ENCODE peak calls at places on chromosomes 12 and 14, in four cellular contexts. One of them, this sample, is unnamed.

GRCh38 chr14:31937730-31938346 is 139.3 kb upstream of the ARHGAP5 start:
- DNase-seq in K562: peak; percentile 37
- DNase-seq in HepG2: peak; percentile 98
- DNase-seq in HCT116: peak; percentile 91
- DNase-seq in this sample: peak; percentile 89

GRCh38 chr12:102016472-102016871 is 45.3 kb downstream of the WASHC3 start:
- DNase-seq in HepG2: no peak
- DNase-seq in HCT116: no peak
- DNase-seq in K562: no peak
- DNase-seq in this sample: no peak

GRCh38 chr12:106290666-106291065 is 11.9 kb upstream of the TCP11L2 start:
- DNase-seq in HCT116: no peak
- DNase-seq in K562: no peak
- DNase-seq in HepG2: no peak
- DNase-seq in this sample: no peak

GRCh38 chr12:67630373-67631088 is 18.0 kb upstream of the DYRK2 start:
- DNase-seq in HepG2: peak; percentile 10
- DNase-seq in HCT116: no peak
- DNase-seq in K562: no peak
- DNase-seq in this sample: no peak

GRCh38 chr12:118746176-118746575 is 235.2 kb upstream of the SRRM4 start:
- DNase-seq in HCT116: no peak
- DNase-seq in K562: no peak
- DNase-seq in HepG2: no peak
- DNase-seq in this sample: no peak

GRCh38 chr14:67892466-67893120 is 73.0 kb downstream of the RAD51B start:
- DNase-seq in HepG2: no peak
- DNase-seq in HCT116: no peak
- DNase-seq in K562: no peak
- DNase-seq in this sample: no peak

GRCh38 chr12:67096533-67097318 is 172.4 kb upstream of the CAND1 start:
- DNase-seq in HepG2: no peak
- DNase-seq in K562: no peak
- DNase-seq in HCT116: no peak
- DNase-seq in this sample: no peak

GRCh38 chr14:29176876-29177275 is 410.3 kb downstream of the FOXG1 start:
- DNase-seq in HepG2: no peak
- DNase-seq in K562: no peak
- DNase-seq in HCT116: no peak
- DNase-seq in this sample: no peak

GRCh38 chr12:105920161-105920684 is 218.5 kb downstream of the NUAK1 start:
- DNase-seq in HCT116: no peak
- DNase-seq in K562: no peak
- DNase-seq in HepG2: no peak
- DNase-seq in this sample: no peak

GRCh38 chr14:90652626-90653025 is 163.6 kb downstream of the TTC7B start:
- DNase-seq in K562: no peak
- DNase-seq in HCT116: no peak
- DNase-seq in HepG2: no peak
- DNase-seq in this sample: no peak

GRCh38 chr12:78864483-78865296 is at the start of gene SYT1:
- DNase-seq in HCT116: no peak
- DNase-seq in K562: no peak
- DNase-seq in HepG2: no peak
- DNase-seq in this sample: no peak

GRCh38 chr14:21054123-21054767 is 3.4 kb upstream of the RNASE8 start:
- DNase-seq in K562: no peak
- DNase-seq in HCT116: no peak
- DNase-seq in HepG2: peak; percentile 99
- DNase-seq in this sample: no peak

GRCh38 chr12:53324113-53324778 is 2.8 kb upstream of the AAAS start:
- DNase-seq in HCT116: no peak
- DNase-seq in K562: no peak
- DNase-seq in HepG2: no peak
- DNase-seq in this sample: no peak

GRCh38 chr14:65588426-65589140 is 176.1 kb downstream of the FUT8 start:
- DNase-seq in HepG2: no peak
- DNase-seq in K562: no peak
- DNase-seq in HCT116: no peak
- DNase-seq in this sample: no peak

GRCh38 chr14:53265025-53265424 is 111.9 kb upstream of the DDHD1 start:
- DNase-seq in HCT116: no peak
- DNase-seq in K562: no peak
- DNase-seq in HepG2: no peak
- DNase-seq in this sample: no peak

GRCh38 chr14:91270188-91270587 is 25.7 kb upstream of the GPR68 start:
- DNase-seq in K562: no peak
- DNase-seq in HCT116: no peak
- DNase-seq in HepG2: no peak
- DNase-seq in this sample: no peak

GRCh38 chr12:53483225-53483978 is 15.9 kb downstream of the MAP3K12 start:
- DNase-seq in HCT116: no peak
- DNase-seq in K562: no peak
- DNase-seq in HepG2: no peak
- DNase-seq in this sample: no peak

GRCh38 chr12:127987199-127987901 is 279.6 kb upstream of the TMEM132C start:
- DNase-seq in HCT116: no peak
- DNase-seq in HepG2: no peak
- DNase-seq in K562: no peak
- DNase-seq in this sample: no peak

GRCh38 chr12:48109424-48109823 is 3.5 kb upstream of the SENP1 start:
- DNase-seq in HepG2: no peak
- DNase-seq in HCT116: no peak
- DNase-seq in K562: no peak
- DNase-seq in this sample: no peak

GRCh38 chr14:105050551-105050897 is 14.7 kb downstream of the GPR132 start:
- DNase-seq in HCT116: peak; percentile 16
- DNase-seq in K562: peak; percentile 34
- DNase-seq in HepG2: peak; percentile 30
- DNase-seq in this sample: no peak

GRCh38 chr12:52182456-52182855 is 9.4 kb downstream of the KRT80 start:
- DNase-seq in K562: no peak
- DNase-seq in HCT116: no peak
- DNase-seq in HepG2: no peak
- DNase-seq in this sample: no peak

GRCh38 chr14:21098892-21099595 is 589 bp upstream of the ZNF219 start:
- DNase-seq in HCT116: no peak
- DNase-seq in K562: no peak
- DNase-seq in HepG2: no peak
- DNase-seq in this sample: no peak

GRCh38 chr14:57352771-57353170 is 37.6 kb upstream of the NAA30 start:
- DNase-seq in HepG2: no peak
- DNase-seq in HCT116: no peak
- DNase-seq in K562: no peak
- DNase-seq in this sample: no peak

GRCh38 chr12:127192391-127192790 is 1074.6 kb upstream of the TMEM132C start:
- DNase-seq in K562: no peak
- DNase-seq in HepG2: no peak
- DNase-seq in HCT116: no peak
- DNase-seq in this sample: no peak

GRCh38 chr14:100066984-100067383 is 1.8 kb downstream of the EVL start:
- DNase-seq in K562: no peak
- DNase-seq in HCT116: no peak
- DNase-seq in HepG2: no peak
- DNase-seq in this sample: no peak

DNA sequence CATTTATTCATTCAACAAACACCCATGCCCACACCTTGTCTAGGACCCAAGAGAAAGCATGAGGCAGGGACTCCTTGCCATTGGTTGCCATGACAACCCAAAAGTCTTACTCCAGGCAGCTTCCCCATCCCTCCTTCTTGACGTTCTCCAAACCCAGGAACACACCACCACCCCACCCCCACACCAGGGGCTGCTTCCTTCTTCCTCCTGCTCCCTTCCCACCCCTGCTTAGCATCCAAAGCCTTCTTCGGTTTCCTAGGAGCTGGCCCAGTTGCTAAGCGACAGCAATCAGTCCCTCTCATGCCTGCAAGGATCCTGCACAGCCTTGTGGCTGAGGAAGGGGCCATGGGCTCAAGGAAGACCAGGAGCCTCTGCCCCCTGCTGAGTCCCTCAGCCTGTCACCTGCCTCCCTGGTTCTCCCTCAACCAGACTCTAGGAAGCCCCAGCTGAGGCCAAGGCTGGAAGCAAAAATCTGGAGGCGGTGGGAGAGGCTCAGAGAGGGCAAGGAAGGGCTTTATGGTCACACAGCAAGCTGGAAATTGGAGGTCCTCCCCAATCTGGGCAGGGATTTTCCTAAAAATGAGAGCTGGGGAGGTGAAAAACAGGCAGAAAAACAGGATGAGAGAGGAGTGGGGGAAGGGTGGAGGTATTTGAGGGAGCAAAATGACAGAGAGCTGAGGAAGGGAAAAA is 15.4 kb downstream of the RASAL1 start:
- DNase-seq in K562: no peak
- DNase-seq in HepG2: no peak
- DNase-seq in HCT116: no peak
- DNase-seq in this sample: no peak
- H3K27ac ChIP-seq in K562: no peak overlapping the region
- H3K27ac ChIP-seq in HepG2: no peak overlapping the region
- H3K27ac ChIP-seq in HCT116: no peak overlapping the region
- H3K27ac ChIP-seq in this sample: no peak overlapping the region

GRCh38 chr14:54673193-54674121 is 106.5 kb downstream of the SAMD4A start:
- DNase-seq in HepG2: no peak
- DNase-seq in K562: peak; percentile 8
- DNase-seq in HCT116: no peak
- DNase-seq in this sample: no peak

GRCh38 chr14:54675236-54676125 is 108.6 kb downstream of the SAMD4A start:
- DNase-seq in HCT116: no peak
- DNase-seq in HepG2: no peak
- DNase-seq in K562: no peak
- DNase-seq in this sample: no peak

GRCh38 chr14:54680636-54681035 is 113.7 kb downstream of the SAMD4A start:
- DNase-seq in HCT116: no peak
- DNase-seq in HepG2: no peak
- DNase-seq in K562: no peak
- DNase-seq in this sample: no peak

GRCh38 chr14:54674342-54674741 is 107.4 kb downstream of the SAMD4A start:
- DNase-seq in HepG2: no peak
- DNase-seq in HCT116: no peak
- DNase-seq in K562: no peak
- DNase-seq in this sample: no peak

DNA sequence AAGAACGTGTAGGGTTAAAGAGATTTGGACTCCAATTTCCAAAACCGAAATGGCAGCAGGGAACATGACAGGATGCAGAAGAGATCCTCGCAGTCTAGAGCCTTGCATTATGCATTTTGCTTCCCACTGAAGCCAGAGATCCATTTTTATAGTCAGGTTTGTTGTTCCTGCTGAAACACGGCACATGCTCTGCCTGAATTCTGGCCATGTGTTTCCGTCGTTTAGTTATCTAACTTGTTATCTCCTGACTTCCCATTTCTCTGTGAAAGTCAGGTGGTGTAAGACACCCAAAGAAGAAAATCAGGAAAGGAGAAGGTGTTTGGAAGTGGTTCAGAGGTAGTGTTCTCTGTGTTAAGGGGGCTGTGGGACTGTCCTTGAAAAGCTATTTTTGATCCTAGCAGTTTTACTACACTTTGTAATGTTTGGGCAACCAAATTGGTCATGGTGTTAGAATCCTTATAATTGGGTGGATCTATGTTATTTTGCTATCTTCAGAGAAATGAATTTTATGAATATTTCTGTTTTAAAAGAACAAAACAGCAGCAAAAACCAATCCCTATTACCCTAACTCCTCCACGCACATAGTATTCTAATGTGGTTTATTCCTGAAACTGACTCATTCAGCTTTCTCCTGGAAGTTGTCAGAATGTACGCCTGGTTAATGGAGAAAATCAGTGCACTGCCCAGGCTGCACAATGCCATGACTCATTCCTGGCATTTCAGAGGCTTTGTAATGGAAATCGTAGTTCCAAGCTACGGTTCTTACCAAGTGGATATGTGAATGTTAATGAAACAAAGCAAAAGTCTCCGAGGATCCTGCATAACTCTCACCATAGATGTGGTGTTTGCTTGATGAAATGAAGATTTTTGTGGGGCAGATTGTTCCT is 110.1 kb downstream of the SAMD4A start:
- DNase-seq in K562: no peak
- DNase-seq in HCT116: peak; percentile 75
- DNase-seq in HepG2: no peak
- DNase-seq in this sample: peak; percentile 43
- TF ChIP-seq REST in K562: no peak
- TF ChIP-seq REST in HCT116: no peak
- TF ChIP-seq REST in HepG2: no peak
- TF ChIP-seq REST in this sample: no peak

GRCh38 chr14:40340708-40341107 is 908.5 kb upstream of the FBXO33 start:
- DNase-seq in HepG2: no peak
- DNase-seq in HCT116: no peak
- DNase-seq in K562: no peak
- DNase-seq in this sample: no peak

DNA sequence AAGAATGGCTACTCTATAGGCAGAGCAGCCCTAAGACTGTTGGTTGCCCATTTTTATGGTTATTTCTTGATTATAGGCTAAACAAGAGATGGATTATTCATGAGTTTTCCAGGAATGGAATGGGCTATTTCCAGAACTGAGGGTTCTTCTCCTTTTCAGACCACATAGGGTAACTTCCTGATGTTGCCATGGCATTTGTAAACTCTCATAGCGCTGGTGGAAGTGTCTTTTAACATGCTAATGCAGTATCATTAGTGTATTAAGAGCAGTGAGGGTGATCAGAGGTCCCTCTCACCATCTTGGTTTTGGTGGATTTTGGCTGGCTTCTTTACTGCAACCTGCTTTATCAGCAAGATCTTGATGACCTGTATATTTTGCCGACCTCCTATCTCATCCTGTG is 904.6 kb upstream of the FBXO33 start:
- DNase-seq in HepG2: no peak
- DNase-seq in K562: no peak
- DNase-seq in HCT116: no peak
- DNase-seq in this sample: no peak
- TF ChIP-seq TCF7L2 in HepG2: no peak
- TF ChIP-seq TCF7L2 in K562: no peak
- TF ChIP-seq TCF7L2 in HCT116: no peak
- TF ChIP-seq TCF7L2 in this sample: no peak

GRCh38 chr12:114672817-114673168 is 11.2 kb downstream of the TBX3 start:
- DNase-seq in HepG2: no peak
- DNase-seq in HCT116: no peak
- DNase-seq in K562: no peak
- DNase-seq in this sample: no peak

GRCh38 chr12:114670257-114670955 is 13.6 kb downstream of the TBX3 start:
- DNase-seq in HepG2: no peak
- DNase-seq in K562: no peak
- DNase-seq in HCT116: no peak
- DNase-seq in this sample: no peak

GRCh38 chr12:114669501-114670256 is 14.3 kb downstream of the TBX3 start:
- DNase-seq in HCT116: no peak
- DNase-seq in K562: no peak
- DNase-seq in HepG2: peak; percentile 42
- DNase-seq in this sample: no peak

GRCh38 chr12:114671664-114672476 is 12.1 kb downstream of the TBX3 start:
- DNase-seq in HCT116: no peak
- DNase-seq in K562: no peak
- DNase-seq in HepG2: no peak
- DNase-seq in this sample: no peak

DNA sequence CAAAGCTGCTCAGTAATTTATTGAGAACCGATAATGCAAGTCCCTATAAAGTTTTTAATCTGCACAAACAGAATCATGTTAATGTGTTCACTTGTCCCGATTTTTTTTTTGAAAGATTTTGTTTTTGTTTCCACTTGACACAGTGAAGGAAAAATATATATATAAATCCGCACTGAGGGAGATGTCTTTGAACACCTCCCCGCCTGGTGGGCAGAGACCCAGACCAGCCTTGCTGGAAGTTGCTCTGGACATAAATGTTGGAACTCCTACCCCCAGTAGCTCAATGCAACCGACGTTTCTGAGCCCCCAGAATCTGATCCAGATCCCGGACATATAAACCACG is 12.7 kb downstream of the TBX3 start:
- DNase-seq in HCT116: no peak
- DNase-seq in K562: no peak
- DNase-seq in HepG2: no peak
- DNase-seq in this sample: no peak
- H3K27ac ChIP-seq in HCT116: no peak overlapping the region
- H3K27ac ChIP-seq in K562: no peak overlapping the region
- H3K27ac ChIP-seq in HepG2: no peak overlapping the region
- H3K27ac ChIP-seq in this sample: no peak overlapping the region

This sample was measured in Panc1.